ENCODE peak calls at places on chromosomes 7 and 10, in four cellular contexts. One of them, this sample, is unnamed.

GRCh38 chr10:93873427-93874115 is 20.2 kb upstream of the SLC35G1 start:
- DNase-seq in GM20000: no peak
- DNase-seq in epithelial cell of esophagus: peak; percentile 68
- DNase-seq in astrocyte: peak; percentile 59
- DNase-seq in this sample: no peak

GRCh38 chr10:7819126-7819470 is 793 bp downstream of the TAF3 start:
- DNase-seq in GM20000: peak; percentile 50
- DNase-seq in epithelial cell of esophagus: peak; percentile 62
- DNase-seq in astrocyte: peak; percentile 25
- DNase-seq in this sample: peak; percentile 58

GRCh38 chr7:2018786-2019692 is 213.7 kb downstream of the MAD1L1 start:
- DNase-seq in GM20000: no peak
- DNase-seq in epithelial cell of esophagus: peak; percentile 55
- DNase-seq in astrocyte: peak; percentile 75
- DNase-seq in this sample: peak; percentile 48

GRCh38 chr10:114401195-114401741 is 3.0 kb downstream of the AFAP1L2 start:
- DNase-seq in GM20000: no peak
- DNase-seq in epithelial cell of esophagus: no peak
- DNase-seq in astrocyte: peak; percentile 65
- DNase-seq in this sample: no peak

GRCh38 chr10:71761105-71761511 is 12.2 kb downstream of the VSIR start:
- DNase-seq in GM20000: no peak
- DNase-seq in epithelial cell of esophagus: peak; percentile 88
- DNase-seq in astrocyte: no peak
- DNase-seq in this sample: no peak

GRCh38 chr10:35854661-35855060 is 212.6 kb upstream of the FZD8 start:
- DNase-seq in GM20000: no peak
- DNase-seq in epithelial cell of esophagus: no peak
- DNase-seq in astrocyte: no peak
- DNase-seq in this sample: no peak

GRCh38 chr7:51930834-51931233 is 614.2 kb upstream of the COBL start:
- DNase-seq in GM20000: no peak
- DNase-seq in epithelial cell of esophagus: no peak
- DNase-seq in astrocyte: no peak
- DNase-seq in this sample: no peak

GRCh38 chr10:24416248-24416647 is 207.3 kb downstream of the KIAA1217 start:
- DNase-seq in GM20000: no peak
- DNase-seq in epithelial cell of esophagus: no peak
- DNase-seq in astrocyte: no peak
- DNase-seq in this sample: no peak

GRCh38 chr10:53358536-53358935 is 586.0 kb upstream of the MBL2 start:
- DNase-seq in GM20000: no peak
- DNase-seq in epithelial cell of esophagus: no peak
- DNase-seq in astrocyte: no peak
- DNase-seq in this sample: no peak

GRCh38 chr10:119871881-119872609 is 598 bp downstream of the MCMBP start:
- DNase-seq in GM20000: peak; percentile 63
- DNase-seq in epithelial cell of esophagus: peak; percentile 74
- DNase-seq in astrocyte: no peak
- DNase-seq in this sample: no peak

GRCh38 chr10:47255033-47255813 is 44.8 kb upstream of the GDF10 start:
- DNase-seq in GM20000: no peak
- DNase-seq in epithelial cell of esophagus: no peak
- DNase-seq in astrocyte: no peak
- DNase-seq in this sample: no peak

GRCh38 chr7:149224352-149224751 is 15.1 kb upstream of the ZNF212 start:
- DNase-seq in GM20000: no peak
- DNase-seq in epithelial cell of esophagus: no peak
- DNase-seq in astrocyte: no peak
- DNase-seq in this sample: no peak

GRCh38 chr10:2137549-2138174 is 400.3 kb upstream of the ADARB2 start:
- DNase-seq in GM20000: peak; percentile 10
- DNase-seq in epithelial cell of esophagus: peak; percentile 76
- DNase-seq in astrocyte: no peak
- DNase-seq in this sample: no peak

GRCh38 chr7:108080094-108080656 is 50.0 kb downstream of the LAMB4 start:
- DNase-seq in GM20000: no peak
- DNase-seq in epithelial cell of esophagus: no peak
- DNase-seq in astrocyte: peak; percentile 55
- DNase-seq in this sample: no peak

GRCh38 chr7:133676805-133677370 is 424.0 kb downstream of the EXOC4 start:
- DNase-seq in GM20000: no peak
- DNase-seq in epithelial cell of esophagus: peak; percentile 39
- DNase-seq in astrocyte: peak; percentile 58
- DNase-seq in this sample: no peak

GRCh38 chr10:14532473-14533251 is 201.9 kb upstream of the FRMD4A start:
- DNase-seq in GM20000: no peak
- DNase-seq in epithelial cell of esophagus: peak; percentile 95
- DNase-seq in astrocyte: peak; percentile 22
- DNase-seq in this sample: no peak

GRCh38 chr10:88932539-88933256 is 19.9 kb downstream of the ACTA2 start:
- DNase-seq in GM20000: peak; percentile 57
- DNase-seq in epithelial cell of esophagus: peak; percentile 91
- DNase-seq in astrocyte: peak; percentile 70
- DNase-seq in this sample: peak; percentile 18

GRCh38 chr10:61992059-61992460 is 90.6 kb downstream of the ARID5B start:
- DNase-seq in GM20000: no peak
- DNase-seq in epithelial cell of esophagus: peak; percentile 53
- DNase-seq in astrocyte: peak; percentile 49
- DNase-seq in this sample: no peak

GRCh38 chr7:27073066-27073465 is 22.7 kb downstream of the HOXA1 start:
- DNase-seq in GM20000: no peak
- DNase-seq in epithelial cell of esophagus: no peak
- DNase-seq in astrocyte: no peak
- DNase-seq in this sample: no peak

GRCh38 chr7:100407285-100408180 is 21.0 kb downstream of the ZCWPW1 start:
- DNase-seq in GM20000: peak; percentile 68
- DNase-seq in epithelial cell of esophagus: peak; percentile 78
- DNase-seq in astrocyte: peak; percentile 62
- DNase-seq in this sample: no peak

GRCh38 chr10:814536-815302 is 116.8 kb downstream of the LARP4B start:
- DNase-seq in GM20000: no peak
- DNase-seq in epithelial cell of esophagus: no peak
- DNase-seq in astrocyte: no peak
- DNase-seq in this sample: no peak

This sample was measured in occipital lobe.